ENCODE peak calls at places on chromosomes 13 and 19, in four cellular contexts. J is aorta, H is stomach, P is mammary epithelial cell. Q is an unnamed sample.

GRCh38 chr13:21463424-21463823 is 4.3 kb upstream of the ZDHHC20 start:
- DNase-seq in J (no peak), H (no peak), P (no peak), Q (no peak)

GRCh38 chr13:91036886-91037285 is 310.6 kb upstream of the MIR17HG start:
- DNase-seq in J (no peak), H (no peak), P (no peak), Q (no peak)

GRCh38 chr13:75621147-75621546 is 15.0 kb upstream of the LMO7 start:
- DNase-seq in J (no peak), H (no peak), P (no peak), Q (no peak)

GRCh38 chr19:49491030-49491803 is 3.8 kb downstream of the RPL13A start:
- DNase-seq in J (no peak), H (no peak), P (no peak), Q (no peak)

GRCh38 chr19:10074153-10074552 is 12.0 kb upstream of the SHFL start:
- DNase-seq in J (no peak), H (no peak), P (peak; percentile 27), Q (no peak)

GRCh38 chr13:42553098-42554046 is 20.6 kb upstream of the TNFSF11 start:
- DNase-seq in J (no peak), H (no peak), P (peak; percentile 48), Q (peak; percentile 60)

GRCh38 chr19:48588670-48589399 is 17.7 kb upstream of the SPACA4 start:
- DNase-seq in J (peak; percentile 95), H (peak; percentile 96), P (peak; percentile 98), Q (peak; percentile 92)

GRCh38 chr19:54473983-54474382 is 887 bp upstream of the CDC42EP5 start:
- DNase-seq in J (no peak), H (no peak), P (no peak), Q (no peak)

DNA sequence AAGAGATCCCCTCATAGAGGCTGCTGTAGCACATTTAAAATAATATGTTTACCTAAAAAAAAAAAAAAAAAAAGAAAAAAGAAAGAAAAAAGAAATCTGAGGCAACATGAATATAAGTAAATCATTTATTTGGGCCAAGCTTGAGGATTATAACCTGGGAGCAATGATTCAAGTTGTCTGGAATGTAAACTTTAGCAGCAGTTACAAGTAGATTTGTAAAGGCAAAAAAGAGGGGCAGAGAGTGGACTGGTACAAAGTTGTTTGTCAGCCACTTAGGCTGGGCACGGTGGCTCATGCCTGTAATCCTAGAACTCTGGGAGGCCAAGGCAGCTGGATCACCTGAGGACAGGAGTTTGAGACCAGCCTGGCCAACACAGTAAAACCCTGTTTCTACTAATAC is 11.3 kb downstream of the ZNF43 start:
- DNase-seq in J (no peak), H (no peak), P (no peak), Q (no peak)
- H3K9me3 ChIP-seq in J (peaks cover 4% of the 10 kb centered on the region), H (no peaks in the 10 kb centered on the region), P (peaks cover 13% of the 10 kb centered on the region), Q (no peaks in the 10 kb centered on the region)

DNA sequence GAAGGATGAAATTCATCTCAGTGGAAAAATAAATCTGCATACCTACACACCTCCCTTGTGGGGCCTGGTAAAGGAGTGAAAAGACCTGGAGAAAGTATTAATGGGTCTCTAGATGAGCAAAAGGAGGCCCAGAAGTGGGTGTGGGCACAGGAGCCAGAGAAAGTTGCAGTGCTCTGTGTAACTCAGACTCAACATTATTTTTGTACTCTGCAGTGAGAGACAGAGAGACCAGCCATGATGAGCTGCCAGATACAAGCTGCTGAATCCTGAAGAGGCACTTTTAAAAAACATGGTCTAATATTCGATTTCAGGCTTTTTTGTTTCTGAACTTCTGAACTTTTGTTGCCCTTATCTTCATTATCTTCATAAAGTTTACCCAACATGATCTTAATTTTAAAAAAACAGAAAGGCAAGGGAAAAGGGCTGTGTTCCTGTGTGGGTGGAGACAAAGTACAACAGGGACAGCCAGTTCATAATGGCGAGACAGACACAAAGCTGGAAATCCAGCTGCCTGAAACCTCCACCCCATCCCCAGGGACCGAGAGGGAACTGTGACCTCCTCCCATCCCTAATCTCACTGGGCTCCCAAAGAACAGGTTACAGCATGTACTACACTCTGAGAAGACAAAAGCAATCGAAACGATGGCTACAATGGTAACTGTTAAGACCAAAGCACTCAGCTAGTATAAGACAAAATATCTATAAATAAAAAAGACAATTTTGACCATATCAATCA is 77.2 kb downstream of the KLF12 start:
- DNase-seq in J (no peak), H (no peak), P (peak; percentile 16), Q (no peak)
- H3K4me3 ChIP-seq in J (no peak overlapping the region), H (no peak overlapping the region), P (no peak overlapping the region), Q (no peak overlapping the region)

GRCh38 chr19:50797429-50798115 is 7.4 kb downstream of the ACP4 start:
- DNase-seq in J (no peak), H (no peak), P (no peak), Q (no peak)

GRCh38 chr19:50798116-50798942 is 8.1 kb downstream of the ACP4 start:
- DNase-seq in J (no peak), H (no peak), P (no peak), Q (no peak)

GRCh38 chr19:50798943-50799851 is 9.0 kb downstream of the ACP4 start:
- DNase-seq in J (no peak), H (no peak), P (no peak), Q (no peak)

GRCh38 chr19:50803633-50804419 is 13.6 kb downstream of the ACP4 start:
- DNase-seq in J (no peak), H (no peak), P (no peak), Q (no peak)

DNA sequence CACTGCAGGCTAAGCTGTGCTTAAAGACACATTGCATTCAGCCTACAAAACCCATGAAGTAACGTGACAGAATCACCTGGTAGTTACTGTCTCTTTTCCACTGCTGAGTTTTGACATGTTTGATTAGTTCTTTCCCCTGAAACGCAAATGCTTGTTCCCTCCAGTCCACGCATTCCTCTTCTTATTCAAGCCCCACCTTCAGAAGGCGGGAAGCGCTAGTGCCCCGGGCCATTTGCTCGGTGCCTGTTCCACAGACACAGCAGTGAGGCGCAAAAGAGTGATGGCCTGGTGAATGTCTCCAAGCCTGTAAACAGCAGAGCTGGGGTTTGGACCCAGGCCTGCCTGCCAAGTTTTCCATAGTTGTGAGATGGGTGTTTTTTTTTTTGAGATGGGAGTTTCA is 10.9 kb downstream of the ACP4 start:
- DNase-seq in J (no peak), H (no peak), P (no peak), Q (no peak)
- H3K36me3 ChIP-seq in J (no peaks in the 10 kb centered on the region), H (peaks cover 57% of the 10 kb centered on the region), P (peaks cover 31% of the 10 kb centered on the region), Q (peaks cover 77% of the 10 kb centered on the region)

DNA sequence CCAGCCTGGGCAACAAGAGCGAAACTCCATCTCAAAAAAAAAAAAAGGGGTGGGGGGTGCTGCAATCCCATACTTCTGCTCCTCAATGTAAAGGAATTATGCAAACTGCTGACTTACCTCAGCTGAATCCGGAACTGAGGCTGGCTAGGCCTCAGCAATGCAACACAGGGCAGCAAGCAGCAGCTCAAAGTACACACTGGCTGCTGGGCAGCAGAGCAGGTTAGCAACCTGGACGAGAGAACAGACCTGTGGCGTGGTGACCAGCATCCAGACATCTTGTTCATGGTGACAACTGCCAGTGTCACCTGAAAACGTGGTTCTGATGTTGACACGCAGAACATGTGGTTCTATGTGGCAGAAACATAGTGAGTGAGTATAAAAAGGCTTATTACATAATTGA is 28.1 kb downstream of the ZNF14 start:
- DNase-seq in J (no peak), H (no peak), P (no peak), Q (no peak)
- H3K9me3 ChIP-seq in J (peaks cover 38% of the 10 kb centered on the region), H (peaks cover 56% of the 10 kb centered on the region), P (peaks cover 53% of the 10 kb centered on the region), Q (peaks cover 58% of the 10 kb centered on the region)

DNA sequence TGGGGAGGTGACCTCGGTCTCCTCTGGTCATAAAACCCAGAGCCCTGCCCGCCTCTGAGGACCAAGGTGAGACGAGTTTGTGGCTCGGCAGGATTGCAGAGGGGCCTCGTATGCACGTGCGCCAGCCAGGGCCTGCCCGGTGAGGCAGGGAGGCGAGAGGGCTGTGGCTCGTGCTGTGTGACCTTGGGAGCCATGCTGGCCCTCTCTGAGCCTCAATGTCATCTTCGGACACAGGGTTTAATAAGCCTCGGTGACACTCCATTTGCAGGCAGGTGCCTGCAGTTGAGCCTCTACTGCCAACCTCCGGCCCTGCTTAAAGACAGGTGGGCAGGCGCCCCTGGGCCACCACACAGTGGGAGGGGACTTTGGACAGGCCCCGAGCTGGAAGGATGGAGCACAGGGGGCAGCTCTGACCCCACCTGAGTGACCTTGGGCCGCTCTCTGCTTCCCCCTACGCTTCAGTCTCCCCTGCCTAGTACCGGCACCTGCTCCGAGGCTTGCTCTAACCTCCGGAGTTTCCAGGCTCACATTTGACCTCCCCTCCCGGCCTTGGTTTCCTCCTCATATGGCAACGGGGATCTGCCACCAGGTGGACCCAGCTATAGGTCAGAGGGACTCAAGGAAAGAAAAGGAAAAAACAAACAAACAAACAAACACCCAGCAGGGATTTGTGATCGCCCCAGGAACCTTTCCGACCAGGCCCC is 3.2 kb downstream of the ZBTB7A start:
- DNase-seq in J (no peak), H (no peak), P (no peak), Q (no peak)
- H3K4me3 ChIP-seq in J (peak overlapping the region; percentile 59), H (peak overlapping the region; percentile 94), P (peak overlapping the region; percentile 92), Q (peak overlapping the region; percentile 66)

GRCh38 chr19:55695511-55696290 is 20.7 kb downstream of the EPN1 start:
- DNase-seq in J (no peak), H (no peak), P (no peak), Q (no peak)
- H3K36me3 ChIP-seq in J (peaks cover 11% of the 10 kb centered on the region), H (peaks cover 100% of the 10 kb centered on the region), P (peaks cover 9% of the 10 kb centered on the region), Q (peaks cover 34% of the 10 kb centered on the region)

GRCh38 chr19:27870293-27870692 is 1342.7 kb downstream of the UQCRFS1 start:
- DNase-seq in J (no peak), H (no peak), P (no peak), Q (no peak)

GRCh38 chr19:27872370-27872769 is 1340.6 kb downstream of the UQCRFS1 start:
- DNase-seq in J (no peak), H (no peak), P (no peak), Q (no peak)

GRCh38 chr19:27865927-27866777 is 1346.8 kb downstream of the UQCRFS1 start:
- DNase-seq in J (no peak), H (no peak), P (no peak), Q (no peak)

GRCh38 chr19:27867981-27868380 is 1345.0 kb downstream of the UQCRFS1 start:
- DNase-seq in J (no peak), H (no peak), P (no peak), Q (no peak)
- H3K9me3 ChIP-seq in J (peaks cover 7% of the 10 kb centered on the region), H (no peaks in the 10 kb centered on the region), P (peaks cover 6% of the 10 kb centered on the region), Q (no peaks in the 10 kb centered on the region)

DNA sequence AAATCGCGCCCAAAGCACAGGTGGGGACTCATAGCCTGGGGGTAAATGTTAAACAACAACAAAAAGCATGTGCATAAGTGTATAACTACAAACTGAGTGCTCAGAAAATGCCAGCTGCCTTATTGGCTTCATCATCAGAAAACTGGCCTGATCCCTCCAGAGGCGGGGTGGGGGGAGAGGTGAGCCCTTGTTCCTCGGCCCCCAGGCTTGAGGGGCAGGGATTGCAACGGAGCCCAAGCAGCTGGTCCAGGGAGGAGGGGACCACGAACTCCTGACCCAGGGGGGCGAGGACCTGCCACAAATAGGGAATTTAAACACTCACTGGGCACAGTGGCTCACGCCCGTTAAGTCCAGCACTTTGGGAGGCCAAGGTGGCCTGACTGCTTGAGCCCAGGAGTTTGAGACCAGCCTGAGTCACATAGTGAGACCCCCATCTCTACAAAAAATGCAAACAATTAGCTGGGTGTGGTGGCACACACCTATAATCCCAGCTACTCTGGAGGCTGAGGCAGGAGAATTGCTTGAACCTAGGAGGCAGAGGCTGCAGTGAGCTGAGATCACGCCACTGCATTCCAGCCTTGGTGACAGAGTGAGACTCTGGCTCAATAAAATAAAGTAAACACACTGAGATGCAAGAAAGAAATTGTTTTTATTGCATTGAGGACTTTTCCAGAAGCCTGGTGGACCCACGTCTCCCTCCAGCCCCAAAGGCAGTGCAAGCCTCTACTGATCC is 8.7 kb downstream of the SIRT6 start:
- DNase-seq in J (no peak), H (no peak), P (no peak), Q (no peak)
- H3K4me3 ChIP-seq in J (no peak overlapping the region), H (no peak overlapping the region), P (no peak overlapping the region), Q (no peak overlapping the region)

Q was measured in MG63.